ENCODE peak calls at places on chromosomes 13 and 19, in seven cellular contexts. C is AG09309, A is left colon, T is BE2C, D is NCI-H1436, W is Caco-2, P is EL. B is an unnamed sample.

GRCh38 chr13:45356966-45357689 is 16.1 kb upstream of the TPT1 start:
- DNase-seq in W (no peak), T (no peak), D (no peak), C (no peak), A (no peak), P (no peak), B (no peak)

GRCh38 chr13:90416519-90416918 is 931.0 kb upstream of the MIR17HG start:
- DNase-seq in P (peak), T (no peak), A (no peak), W (no peak), D (no peak), C (peak), B (peak)

GRCh38 chr13:73065665-73066350 is 7.0 kb downstream of the KLF5 start:
- DNase-seq in W (no peak), D (no peak), C (no peak), P (no peak), A (no peak), T (no peak), B (no peak)

GRCh38 chr19:42216653-42217521 is 590 bp downstream of the DEDD2 start:
- DNase-seq in A (peak), W (peak), C (no peak), T (peak), D (no peak), P (peak), B (no peak)

GRCh38 chr19:49017666-49018351 is 918 bp upstream of the LHB start:
- DNase-seq in C (no peak), W (peak), T (peak), D (peak), A (peak), P (peak), B (peak)

GRCh38 chr19:19371056-19371455 is 34.4 kb upstream of the GATAD2A start:
- DNase-seq in T (no peak), C (no peak), P (no peak), D (no peak), A (no peak), W (peak), B (no peak)

GRCh38 chr13:20945952-20946383 is 43.4 kb upstream of the XPO4 start:
- DNase-seq in P (no peak), W (no peak), D (no peak), C (no peak), T (no peak), A (peak), B (no peak)

GRCh38 chr13:110757296-110757695 is 43.8 kb downstream of the ING1 start:
- DNase-seq in W (no peak), D (no peak), C (no peak), A (no peak), P (no peak), T (no peak), B (no peak)